ENCODE peak calls at places on chromosomes 7 and 10, in seven cellular contexts. One of them, this sample, is unnamed.

GRCh38 chr10:124005991-124006392 is 87.4 kb downstream of the CHST15 start:
- DNase-seq in AG09319: no peak
- DNase-seq in endothelial cell: no peak
- DNase-seq in GOT3: peak
- DNase-seq in brain microvascular endothelial cell: peak
- DNase-seq in LoVo: no peak
- DNase-seq in left ventricle myocardium inferior: no peak
- DNase-seq in this sample: no peak

GRCh38 chr7:121505021-121505420 is 108.9 kb upstream of the FAM3C start:
- DNase-seq in AG09319: no peak
- DNase-seq in endothelial cell: no peak
- DNase-seq in GOT3: no peak
- DNase-seq in brain microvascular endothelial cell: peak
- DNase-seq in LoVo: peak
- DNase-seq in left ventricle myocardium inferior: no peak
- DNase-seq in this sample: no peak

GRCh38 chr10:2083591-2083990 is 346.3 kb upstream of the ADARB2 start:
- DNase-seq in AG09319: no peak
- DNase-seq in endothelial cell: no peak
- DNase-seq in GOT3: no peak
- DNase-seq in brain microvascular endothelial cell: no peak
- DNase-seq in LoVo: no peak
- DNase-seq in left ventricle myocardium inferior: no peak
- DNase-seq in this sample: no peak

GRCh38 chr7:148337566-148337965 is 253.0 kb upstream of the C7orf33 start:
- DNase-seq in AG09319: no peak
- DNase-seq in endothelial cell: no peak
- DNase-seq in GOT3: no peak
- DNase-seq in brain microvascular endothelial cell: no peak
- DNase-seq in LoVo: no peak
- DNase-seq in left ventricle myocardium inferior: no peak
- DNase-seq in this sample: no peak

GRCh38 chr10:45404087-45404769 is 30.2 kb downstream of the ALOX5 start:
- DNase-seq in AG09319: no peak
- DNase-seq in endothelial cell: no peak
- DNase-seq in GOT3: no peak
- DNase-seq in brain microvascular endothelial cell: no peak
- DNase-seq in LoVo: no peak
- DNase-seq in left ventricle myocardium inferior: no peak
- DNase-seq in this sample: no peak

GRCh38 chr10:17512341-17513001 is 58.1 kb upstream of the ST8SIA6 start:
- DNase-seq in AG09319: peak
- DNase-seq in endothelial cell: no peak
- DNase-seq in GOT3: peak
- DNase-seq in brain microvascular endothelial cell: peak
- DNase-seq in LoVo: peak
- DNase-seq in left ventricle myocardium inferior: peak
- DNase-seq in this sample: no peak

GRCh38 chr7:116769541-116769940 is 92.8 kb upstream of the CAPZA2 start:
- DNase-seq in AG09319: no peak
- DNase-seq in endothelial cell: no peak
- DNase-seq in GOT3: no peak
- DNase-seq in brain microvascular endothelial cell: no peak
- DNase-seq in LoVo: no peak
- DNase-seq in left ventricle myocardium inferior: no peak
- DNase-seq in this sample: no peak

GRCh38 chr7:116327751-116328150 is 117.4 kb downstream of the TES start:
- DNase-seq in AG09319: no peak
- DNase-seq in endothelial cell: no peak
- DNase-seq in GOT3: no peak
- DNase-seq in brain microvascular endothelial cell: peak
- DNase-seq in LoVo: no peak
- DNase-seq in left ventricle myocardium inferior: no peak
- DNase-seq in this sample: no peak

GRCh38 chr10:86648706-86649426 is 5.5 kb upstream of the OPN4 start:
- DNase-seq in AG09319: peak
- DNase-seq in endothelial cell: no peak
- DNase-seq in GOT3: peak
- DNase-seq in brain microvascular endothelial cell: peak
- DNase-seq in LoVo: peak
- DNase-seq in left ventricle myocardium inferior: peak
- DNase-seq in this sample: no peak

GRCh38 chr10:74460812-74461211 is 309.8 kb downstream of the ADK start:
- DNase-seq in AG09319: no peak
- DNase-seq in endothelial cell: no peak
- DNase-seq in GOT3: no peak
- DNase-seq in brain microvascular endothelial cell: no peak
- DNase-seq in LoVo: no peak
- DNase-seq in left ventricle myocardium inferior: no peak
- DNase-seq in this sample: no peak